ENCODE peak calls at places on chromosomes 3 and 15, in four cellular contexts. A, C, D and Q are unnamed samples.

GRCh38 chr3:183180105-183180763 is 17.7 kb upstream of the LAMP3 start:
- DNase-seq in D (no peak), A (no peak), C (no peak), Q (peak)

GRCh38 chr15:96311639-96312038 is 18.9 kb upstream of the NR2F2 start:
- DNase-seq in D (no peak), C (no peak), A (no peak), Q (no peak)

GRCh38 chr15:45429974-45430792 is 51.8 kb upstream of the GATM start:
- DNase-seq in A (peak), C (peak), D (peak), Q (peak)

GRCh38 chr15:77964193-77964592 is 113.3 kb downstream of the TBC1D2B start:
- DNase-seq in C (no peak), A (no peak), D (no peak), Q (no peak)

GRCh38 chr3:51221959-51222358 is 163.1 kb upstream of the MANF start:
- DNase-seq in C (no peak), D (no peak), A (no peak), Q (no peak)

GRCh38 chr3:58492385-58492970 is 582 bp downstream of the KCTD6 start:
- DNase-seq in C (no peak), A (no peak), D (peak), Q (no peak)

GRCh38 chr3:63364909-63365308 is 86.8 kb downstream of the SYNPR start:
- DNase-seq in D (no peak), C (no peak), A (no peak), Q (no peak)

GRCh38 chr3:69166446-69166845 is 44.1 kb upstream of the LMOD3 start:
- DNase-seq in A (no peak), C (no peak), D (no peak), Q (no peak)

GRCh38 chr15:39362832-39363561 is 217.9 kb upstream of the THBS1 start:
- DNase-seq in A (no peak), C (no peak), D (no peak), Q (no peak)

GRCh38 chr3:45480871-45481270 is 92.5 kb downstream of the LARS2 start:
- DNase-seq in A (no peak), C (no peak), D (peak), Q (no peak)

GRCh38 chr3:143119009-143119914 is at the start of gene CHST2:
- DNase-seq in D (peak), A (peak), C (no peak), Q (peak)

GRCh38 chr3:185935465-185936263 is 2.1 kb downstream of the TRA2B start:
- DNase-seq in D (no peak), A (no peak), C (no peak), Q (no peak)

GRCh38 chr3:125213946-125214542 is 1.5 kb upstream of the SLC12A8 start:
- DNase-seq in D (peak), C (no peak), A (no peak), Q (no peak)

GRCh38 chr3:125212096-125212508 is 446 bp downstream of the SLC12A8 start:
- DNase-seq in D (no peak), C (no peak), A (peak), Q (peak)

GRCh38 chr3:125212509-125213372 is at the start of gene SLC12A8:
- DNase-seq in A (peak), C (no peak), D (peak), Q (no peak)

GRCh38 chr3:125214738-125215137 is 2.2 kb upstream of the SLC12A8 start:
- DNase-seq in D (peak), C (no peak), A (no peak), Q (no peak)

DNA sequence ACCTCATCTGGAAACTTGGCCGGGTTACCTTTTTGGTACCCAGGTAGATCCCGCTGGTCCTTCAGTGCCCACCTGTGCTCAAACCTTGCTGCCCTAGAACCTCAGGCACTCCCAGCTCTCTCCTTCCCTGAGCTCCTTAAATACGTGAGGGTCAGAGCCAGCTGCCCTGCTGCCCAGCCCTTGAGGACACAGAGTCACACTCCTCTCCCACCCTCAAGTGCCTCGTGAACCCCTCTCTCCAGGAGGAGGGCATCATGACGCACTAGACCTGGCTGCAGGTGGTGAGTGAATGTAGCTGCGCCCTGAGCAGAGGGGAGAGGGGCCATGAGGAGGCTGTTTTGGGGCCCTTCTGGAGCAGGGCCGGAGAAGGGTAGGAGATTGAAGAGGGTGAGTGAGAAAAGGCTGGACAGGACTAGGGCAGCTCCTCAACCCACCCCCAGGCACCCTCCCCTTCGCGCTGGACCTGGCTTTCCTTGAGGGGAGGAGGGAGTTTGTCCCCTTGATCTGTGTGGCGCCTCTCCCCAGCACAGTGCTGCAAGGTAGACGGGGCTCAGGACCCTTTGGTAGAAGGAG is 939 bp downstream of the SLC12A8 start:
- DNase-seq in A (no peak), C (no peak), D (no peak), Q (no peak)
- H2AFZ ChIP-seq in A (no peak), C (peak), D (peak), Q (peak)

DNA sequence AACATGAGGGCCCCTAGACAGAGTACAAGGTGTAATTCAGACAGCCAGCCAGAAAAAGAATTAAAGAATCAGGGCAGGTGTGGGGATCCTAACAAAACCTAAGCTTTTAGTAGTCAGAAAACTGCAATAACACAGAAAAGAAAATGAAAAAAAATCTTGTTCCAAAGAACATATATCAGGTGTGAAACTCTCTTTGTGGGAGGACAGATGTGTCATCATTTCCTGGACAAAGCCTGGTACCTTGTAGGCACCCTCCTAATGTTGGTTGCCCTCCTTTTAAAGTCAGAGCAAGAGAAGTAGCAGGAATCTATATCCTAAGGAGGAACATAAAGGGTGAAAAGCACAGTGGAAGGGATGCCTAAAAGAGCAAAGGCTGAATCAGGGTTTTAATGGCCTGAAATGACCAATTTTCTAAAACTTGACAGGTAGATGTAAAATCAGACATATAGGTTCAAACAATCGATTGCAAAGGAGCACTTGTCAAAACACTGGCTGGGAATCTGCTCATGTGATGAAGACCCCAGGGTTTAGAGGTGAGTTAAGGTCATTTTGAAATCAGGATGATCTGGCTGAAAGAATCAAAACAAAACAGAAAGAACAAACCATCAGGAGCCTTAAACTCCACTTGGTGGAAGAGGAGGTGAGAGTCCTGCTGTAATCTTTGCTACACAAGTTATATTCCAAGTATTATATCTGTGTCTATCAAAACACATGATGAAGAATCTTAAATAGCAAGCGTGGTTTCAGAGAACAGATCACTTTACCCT is 54.9 kb downstream of the TGFBR2 start:
- DNase-seq in A (no peak), C (no peak), D (no peak), Q (no peak)
- H3K27ac ChIP-seq in A (no peak), C (no peak), D (no peak), Q (no peak)

GRCh38 chr3:23256741-23257435 is 53.8 kb downstream of the UBE2E2 start:
- DNase-seq in D (peak), A (no peak), C (no peak), Q (no peak)
- H3K14ac ChIP-seq in D (no peak), A (no peak), C (no peak), Q (no peak)

DNA sequence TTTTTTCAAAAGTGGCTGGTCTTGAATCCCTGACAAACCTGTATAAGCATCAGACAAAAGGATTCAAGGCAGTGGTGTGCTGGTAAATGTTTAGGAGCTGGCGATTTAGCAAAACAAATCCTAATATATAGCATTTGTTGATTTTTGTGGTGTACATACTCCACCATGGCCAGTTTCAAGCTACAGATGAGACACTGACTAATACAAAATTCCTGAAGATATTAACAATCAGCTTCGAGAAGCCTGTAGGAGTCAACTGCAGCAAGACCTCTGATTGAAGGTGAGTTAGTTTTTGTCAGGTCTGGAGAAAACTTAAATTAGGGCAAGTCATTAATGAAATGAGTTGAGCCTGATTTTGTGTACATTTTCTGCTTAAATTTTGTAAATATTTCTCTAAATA is 6.7 kb downstream of the STRIT1 start:
- DNase-seq in C (no peak), D (peak), A (no peak), Q (no peak)
- H2AFZ ChIP-seq in C (no peak), D (no peak), A (no peak), Q (no peak)

GRCh38 chr3:171192176-171192854 is 165.8 kb upstream of the SLC2A2 start:
- DNase-seq in A (no peak), C (no peak), D (peak), Q (no peak)
- H3K27ac ChIP-seq in A (no peak), C (no peak), D (no peak), Q (no peak)

DNA sequence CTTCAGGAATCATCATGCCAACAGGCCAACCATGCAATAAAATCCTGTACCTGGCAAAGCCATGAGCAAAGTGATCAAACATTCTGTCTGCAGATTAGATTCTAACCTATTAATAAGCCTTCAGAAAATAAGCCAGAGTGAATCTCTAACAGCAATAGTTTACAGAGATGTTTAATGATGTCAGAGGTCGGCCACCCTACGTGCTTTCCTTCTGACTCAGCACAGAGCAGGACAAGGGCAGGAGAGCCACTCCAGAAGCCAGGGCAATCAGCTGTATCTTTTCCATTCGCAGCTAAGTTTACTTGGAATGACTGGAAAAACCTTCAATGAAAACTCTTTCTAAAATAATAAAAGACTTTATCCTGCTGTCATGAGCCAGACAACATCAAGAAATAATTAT is 13.2 kb downstream of the COL8A1 start:
- DNase-seq in C (no peak), D (peak), A (no peak), Q (no peak)
- H3K14ac ChIP-seq in C (no peak), D (no peak), A (no peak), Q (no peak)

GRCh38 chr3:178083906-178084823 is 452.1 kb upstream of the KCNMB2 start:
- DNase-seq in A (no peak), C (no peak), D (peak), Q (peak)
- H2AFZ ChIP-seq in A (no peak), C (peak), D (no peak), Q (peak)